ENCODE peak calls at places on chromosomes 4 and X, in eight cellular contexts. Z is nephron progenitor cell, U is iPS-NIHi11, V is thoracic aorta, A is amniotic epithelial cell, S is aorta, D is posterior cingulate gyrus, R is Caki2. L is an unnamed sample.
A peak's percentile ranks its signal among the peaks of the same experiment; 100 is the strongest.

GRCh38 chrX:38220024-38220935 is at the start of gene SRPX:
- DNase-seq in Z (peak; percentile 52), U (peak; percentile 20), D (no peak), V (no peak), R (peak; percentile 55), A (peak; percentile 26), S (peak; percentile 60), L (no peak)

GRCh38 chrX:2451456-2452316 is 49.1 kb downstream of the DHRSX start:
- DNase-seq in V (no peak), D (no peak), Z (no peak), R (no peak), U (peak; percentile 48), A (peak; percentile 60), S (no peak), L (no peak)

GRCh38 chr4:72665376-72665978 is 96.5 kb upstream of the ADAMTS3 start:
- DNase-seq in Z (no peak), V (no peak), R (no peak), S (no peak), A (no peak), U (no peak), D (no peak), L (no peak)

GRCh38 chr4:98574816-98575215 is 83.6 kb downstream of the TSPAN5 start:
- DNase-seq in A (no peak), Z (no peak), D (no peak), U (no peak), S (no peak), V (no peak), R (no peak), L (no peak)

GRCh38 chr4:186717556-186717955 is 6.1 kb downstream of the FAT1 start:
- DNase-seq in A (no peak), S (no peak), U (no peak), V (no peak), R (no peak), Z (no peak), D (no peak), L (no peak)

GRCh38 chrX:16585486-16586370 is 64.2 kb upstream of the S100G start:
- DNase-seq in S (no peak), D (no peak), U (no peak), V (no peak), A (no peak), Z (no peak), R (no peak), L (no peak)

GRCh38 chrX:36927712-36928111 is 80.5 kb upstream of the FAM47C start:
- DNase-seq in U (no peak), V (no peak), A (no peak), R (no peak), Z (no peak), D (no peak), S (no peak), L (no peak)

GRCh38 chr4:24392613-24393012 is 191.7 kb downstream of the DHX15 start:
- DNase-seq in V (no peak), R (no peak), Z (no peak), D (no peak), U (no peak), A (no peak), S (no peak), L (no peak)

GRCh38 chrX:69321789-69322188 is 156.5 kb upstream of the PJA1 start:
- DNase-seq in R (no peak), D (no peak), S (no peak), V (no peak), Z (no peak), A (no peak), U (no peak), L (peak; percentile 63)

GRCh38 chr4:172104534-172104933 is 291.3 kb downstream of the GALNTL6 start:
- DNase-seq in U (no peak), D (no peak), V (no peak), S (no peak), Z (no peak), R (no peak), A (peak; percentile 74), L (no peak)

GRCh38 chr4:141309864-141310263 is 89.2 kb downstream of the ZNF330 start:
- DNase-seq in V (no peak), R (no peak), U (no peak), S (no peak), D (no peak), A (no peak), Z (no peak), L (no peak)

GRCh38 chrX:53262918-53263394 is 18.4 kb downstream of the IQSEC2 start:
- DNase-seq in Z (no peak), R (peak; percentile 46), A (peak; percentile 73), S (peak; percentile 53), V (no peak), D (no peak), U (no peak), L (peak; percentile 61)

GRCh38 chr4:152591361-152591760 is 55.5 kb upstream of the FBXW7 start:
- DNase-seq in D (no peak), S (peak; percentile 45), V (no peak), A (peak; percentile 64), U (peak; percentile 68), R (no peak), Z (peak; percentile 71), L (no peak)

GRCh38 chrX:74178536-74178935 is 125.4 kb upstream of the ZCCHC13 start:
- DNase-seq in A (peak; percentile 2), R (peak; percentile 3), U (peak; percentile 18), V (no peak), S (no peak), Z (peak; percentile 53), D (no peak), L (no peak)

GRCh38 chr4:73447701-73448100 is 11.7 kb downstream of the AFP start:
- DNase-seq in V (no peak), D (no peak), R (no peak), A (peak; percentile 22), S (no peak), Z (no peak), U (no peak), L (no peak)

GRCh38 chrX:11757397-11757728 is 674 bp upstream of the MSL3 start:
- DNase-seq in R (no peak), U (no peak), V (no peak), D (no peak), S (no peak), Z (no peak), A (no peak), L (no peak)

GRCh38 chrX:81174286-81174685 is 27.4 kb downstream of the HMGN5 start:
- DNase-seq in V (no peak), D (no peak), S (no peak), Z (no peak), U (no peak), A (peak; percentile 14), R (peak; percentile 1), L (no peak)

GRCh38 chrX:131778269-131779218 is 234.7 kb downstream of the OR13H1 start:
- DNase-seq in Z (no peak), V (no peak), A (no peak), U (no peak), S (peak; percentile 67), R (no peak), D (peak; percentile 64), L (no peak)

GRCh38 chr4:76200771-76201224 is 12.8 kb downstream of the SCARB2 start:
- DNase-seq in D (no peak), R (no peak), U (no peak), Z (no peak), V (no peak), S (no peak), A (no peak), L (no peak)

GRCh38 chrX:28922106-28922505 is 334.9 kb downstream of the IL1RAPL1 start:
- DNase-seq in U (no peak), D (no peak), S (no peak), Z (no peak), V (no peak), R (no peak), A (peak; percentile 8), L (no peak)

L was measured in cardiac septum.